ENCODE peak calls at places on chromosomes 16 and 17, in eight cellular contexts. One of them, this sample, is unnamed.

GRCh38 chr17:35774499-35774898 is 13.8 kb downstream of the C17orf50 start:
- DNase-seq in RCC 7860: no peak
- DNase-seq in GM04504: no peak
- DNase-seq in mammary epithelial cell: no peak
- DNase-seq in stimulated activated CD4-positive, alpha-beta T cell treated with anti-CD3 and anti-CD28 coated beads, Interleukin-4, amount 100 ng/mL, for 48 hours: no peak
- DNase-seq in dermis blood vessel endothelial cell: no peak
- DNase-seq in AG08396: peak
- DNase-seq in NCI-H1694 treated with DMSO at 0.1 percent for 48 hours: no peak
- DNase-seq in this sample: no peak

GRCh38 chr16:75372236-75372856 is 61.0 kb downstream of the CFDP1 start:
- DNase-seq in mammary epithelial cell: no peak
- DNase-seq in GM04504: no peak
- DNase-seq in RCC 7860: no peak
- DNase-seq in NCI-H1694 treated with DMSO at 0.1 percent for 48 hours: no peak
- DNase-seq in dermis blood vessel endothelial cell: no peak
- DNase-seq in stimulated activated CD4-positive, alpha-beta T cell treated with anti-CD3 and anti-CD28 coated beads, Interleukin-4, amount 100 ng/mL, for 48 hours: no peak
- DNase-seq in AG08396: peak
- DNase-seq in this sample: no peak

GRCh38 chr16:10988879-10989278 is 44.5 kb downstream of the CLEC16A start:
- DNase-seq in RCC 7860: no peak
- DNase-seq in stimulated activated CD4-positive, alpha-beta T cell treated with anti-CD3 and anti-CD28 coated beads, Interleukin-4, amount 100 ng/mL, for 48 hours: no peak
- DNase-seq in GM04504: no peak
- DNase-seq in AG08396: no peak
- DNase-seq in NCI-H1694 treated with DMSO at 0.1 percent for 48 hours: no peak
- DNase-seq in dermis blood vessel endothelial cell: no peak
- DNase-seq in mammary epithelial cell: no peak
- DNase-seq in this sample: no peak

GRCh38 chr16:85557976-85558589 is 55.0 kb upstream of the GSE1 start:
- DNase-seq in stimulated activated CD4-positive, alpha-beta T cell treated with anti-CD3 and anti-CD28 coated beads, Interleukin-4, amount 100 ng/mL, for 48 hours: no peak
- DNase-seq in NCI-H1694 treated with DMSO at 0.1 percent for 48 hours: no peak
- DNase-seq in mammary epithelial cell: peak
- DNase-seq in RCC 7860: no peak
- DNase-seq in GM04504: no peak
- DNase-seq in AG08396: no peak
- DNase-seq in dermis blood vessel endothelial cell: no peak
- DNase-seq in this sample: no peak

GRCh38 chr16:27781195-27781524 is 231.2 kb downstream of the KATNIP start:
- DNase-seq in GM04504: no peak
- DNase-seq in NCI-H1694 treated with DMSO at 0.1 percent for 48 hours: no peak
- DNase-seq in AG08396: no peak
- DNase-seq in mammary epithelial cell: no peak
- DNase-seq in RCC 7860: no peak
- DNase-seq in dermis blood vessel endothelial cell: no peak
- DNase-seq in stimulated activated CD4-positive, alpha-beta T cell treated with anti-CD3 and anti-CD28 coated beads, Interleukin-4, amount 100 ng/mL, for 48 hours: no peak
- DNase-seq in this sample: no peak

GRCh38 chr17:66348605-66349165 is 46.3 kb downstream of the PRKCA start:
- DNase-seq in NCI-H1694 treated with DMSO at 0.1 percent for 48 hours: no peak
- DNase-seq in AG08396: peak
- DNase-seq in stimulated activated CD4-positive, alpha-beta T cell treated with anti-CD3 and anti-CD28 coated beads, Interleukin-4, amount 100 ng/mL, for 48 hours: no peak
- DNase-seq in GM04504: peak
- DNase-seq in mammary epithelial cell: peak
- DNase-seq in RCC 7860: peak
- DNase-seq in dermis blood vessel endothelial cell: peak
- DNase-seq in this sample: no peak

GRCh38 chr17:38451840-38452529 is 23.7 kb downstream of the ARHGAP23 start:
- DNase-seq in NCI-H1694 treated with DMSO at 0.1 percent for 48 hours: peak
- DNase-seq in GM04504: peak
- DNase-seq in mammary epithelial cell: no peak
- DNase-seq in dermis blood vessel endothelial cell: peak
- DNase-seq in RCC 7860: peak
- DNase-seq in stimulated activated CD4-positive, alpha-beta T cell treated with anti-CD3 and anti-CD28 coated beads, Interleukin-4, amount 100 ng/mL, for 48 hours: no peak
- DNase-seq in AG08396: peak
- DNase-seq in this sample: no peak

GRCh38 chr16:4288148-4288921 is 15.5 kb upstream of the TFAP4 start:
- DNase-seq in dermis blood vessel endothelial cell: peak
- DNase-seq in NCI-H1694 treated with DMSO at 0.1 percent for 48 hours: no peak
- DNase-seq in mammary epithelial cell: peak
- DNase-seq in RCC 7860: peak
- DNase-seq in GM04504: peak
- DNase-seq in AG08396: peak
- DNase-seq in stimulated activated CD4-positive, alpha-beta T cell treated with anti-CD3 and anti-CD28 coated beads, Interleukin-4, amount 100 ng/mL, for 48 hours: peak
- DNase-seq in this sample: peak

GRCh38 chr17:21460358-21460757 is 84.2 kb downstream of the KCNJ12 start:
- DNase-seq in AG08396: peak
- DNase-seq in RCC 7860: no peak
- DNase-seq in mammary epithelial cell: no peak
- DNase-seq in GM04504: no peak
- DNase-seq in NCI-H1694 treated with DMSO at 0.1 percent for 48 hours: no peak
- DNase-seq in dermis blood vessel endothelial cell: peak
- DNase-seq in stimulated activated CD4-positive, alpha-beta T cell treated with anti-CD3 and anti-CD28 coated beads, Interleukin-4, amount 100 ng/mL, for 48 hours: no peak
- DNase-seq in this sample: no peak

GRCh38 chr16:6827272-6827671 is 505.4 kb upstream of the RBFOX1 start:
- DNase-seq in RCC 7860: no peak
- DNase-seq in NCI-H1694 treated with DMSO at 0.1 percent for 48 hours: no peak
- DNase-seq in GM04504: no peak
- DNase-seq in AG08396: no peak
- DNase-seq in mammary epithelial cell: no peak
- DNase-seq in dermis blood vessel endothelial cell: no peak
- DNase-seq in stimulated activated CD4-positive, alpha-beta T cell treated with anti-CD3 and anti-CD28 coated beads, Interleukin-4, amount 100 ng/mL, for 48 hours: no peak
- DNase-seq in this sample: no peak

GRCh38 chr16:58661199-58661830 is 23.3 kb downstream of the SLC38A7 start:
- DNase-seq in RCC 7860: peak
- DNase-seq in stimulated activated CD4-positive, alpha-beta T cell treated with anti-CD3 and anti-CD28 coated beads, Interleukin-4, amount 100 ng/mL, for 48 hours: no peak
- DNase-seq in NCI-H1694 treated with DMSO at 0.1 percent for 48 hours: peak
- DNase-seq in AG08396: peak
- DNase-seq in GM04504: peak
- DNase-seq in dermis blood vessel endothelial cell: peak
- DNase-seq in mammary epithelial cell: peak
- DNase-seq in this sample: no peak

GRCh38 chr17:74200112-74200511 is 3.4 kb upstream of the RPL38 start:
- DNase-seq in AG08396: no peak
- DNase-seq in RCC 7860: no peak
- DNase-seq in dermis blood vessel endothelial cell: no peak
- DNase-seq in GM04504: no peak
- DNase-seq in mammary epithelial cell: no peak
- DNase-seq in stimulated activated CD4-positive, alpha-beta T cell treated with anti-CD3 and anti-CD28 coated beads, Interleukin-4, amount 100 ng/mL, for 48 hours: no peak
- DNase-seq in NCI-H1694 treated with DMSO at 0.1 percent for 48 hours: no peak
- DNase-seq in this sample: no peak

GRCh38 chr17:1764274-1764673 is 2.4 kb downstream of the SERPINF1 start:
- DNase-seq in NCI-H1694 treated with DMSO at 0.1 percent for 48 hours: no peak
- DNase-seq in RCC 7860: no peak
- DNase-seq in mammary epithelial cell: peak
- DNase-seq in GM04504: peak
- DNase-seq in AG08396: peak
- DNase-seq in dermis blood vessel endothelial cell: peak
- DNase-seq in stimulated activated CD4-positive, alpha-beta T cell treated with anti-CD3 and anti-CD28 coated beads, Interleukin-4, amount 100 ng/mL, for 48 hours: peak
- DNase-seq in this sample: peak

GRCh38 chr17:48162946-48163506 is 55.5 kb downstream of the SNX11 start:
- DNase-seq in mammary epithelial cell: peak
- DNase-seq in RCC 7860: no peak
- DNase-seq in NCI-H1694 treated with DMSO at 0.1 percent for 48 hours: no peak
- DNase-seq in dermis blood vessel endothelial cell: no peak
- DNase-seq in AG08396: no peak
- DNase-seq in GM04504: no peak
- DNase-seq in stimulated activated CD4-positive, alpha-beta T cell treated with anti-CD3 and anti-CD28 coated beads, Interleukin-4, amount 100 ng/mL, for 48 hours: no peak
- DNase-seq in this sample: no peak

GRCh38 chr17:10806863-10807262 is 3.0 kb upstream of the TMEM238L start:
- DNase-seq in mammary epithelial cell: no peak
- DNase-seq in stimulated activated CD4-positive, alpha-beta T cell treated with anti-CD3 and anti-CD28 coated beads, Interleukin-4, amount 100 ng/mL, for 48 hours: no peak
- DNase-seq in AG08396: no peak
- DNase-seq in RCC 7860: no peak
- DNase-seq in dermis blood vessel endothelial cell: no peak
- DNase-seq in NCI-H1694 treated with DMSO at 0.1 percent for 48 hours: no peak
- DNase-seq in GM04504: no peak
- DNase-seq in this sample: no peak

GRCh38 chr16:84599528-84600202 is 18.2 kb downstream of the COTL1 start:
- DNase-seq in mammary epithelial cell: peak
- DNase-seq in NCI-H1694 treated with DMSO at 0.1 percent for 48 hours: no peak
- DNase-seq in stimulated activated CD4-positive, alpha-beta T cell treated with anti-CD3 and anti-CD28 coated beads, Interleukin-4, amount 100 ng/mL, for 48 hours: peak
- DNase-seq in AG08396: peak
- DNase-seq in GM04504: peak
- DNase-seq in RCC 7860: peak
- DNase-seq in dermis blood vessel endothelial cell: peak
- DNase-seq in this sample: peak

GRCh38 chr16:85370881-85371651 is 242.1 kb upstream of the GSE1 start:
- DNase-seq in dermis blood vessel endothelial cell: no peak
- DNase-seq in RCC 7860: no peak
- DNase-seq in GM04504: peak
- DNase-seq in AG08396: peak
- DNase-seq in NCI-H1694 treated with DMSO at 0.1 percent for 48 hours: peak
- DNase-seq in stimulated activated CD4-positive, alpha-beta T cell treated with anti-CD3 and anti-CD28 coated beads, Interleukin-4, amount 100 ng/mL, for 48 hours: no peak
- DNase-seq in mammary epithelial cell: peak
- DNase-seq in this sample: no peak

GRCh38 chr17:61294777-61295176 is 104.9 kb upstream of the TBX2 start:
- DNase-seq in RCC 7860: peak
- DNase-seq in AG08396: peak
- DNase-seq in GM04504: no peak
- DNase-seq in mammary epithelial cell: peak
- DNase-seq in dermis blood vessel endothelial cell: peak
- DNase-seq in stimulated activated CD4-positive, alpha-beta T cell treated with anti-CD3 and anti-CD28 coated beads, Interleukin-4, amount 100 ng/mL, for 48 hours: no peak
- DNase-seq in NCI-H1694 treated with DMSO at 0.1 percent for 48 hours: no peak
- DNase-seq in this sample: no peak

GRCh38 chr17:42908872-42909700 is 8.5 kb downstream of the G6PC1 start:
- DNase-seq in AG08396: no peak
- DNase-seq in NCI-H1694 treated with DMSO at 0.1 percent for 48 hours: no peak
- DNase-seq in dermis blood vessel endothelial cell: no peak
- DNase-seq in mammary epithelial cell: no peak
- DNase-seq in GM04504: no peak
- DNase-seq in RCC 7860: no peak
- DNase-seq in stimulated activated CD4-positive, alpha-beta T cell treated with anti-CD3 and anti-CD28 coated beads, Interleukin-4, amount 100 ng/mL, for 48 hours: no peak
- DNase-seq in this sample: no peak

GRCh38 chr17:50205931-50206505 is 4.6 kb upstream of the COL1A1 start:
- DNase-seq in AG08396: no peak
- DNase-seq in dermis blood vessel endothelial cell: no peak
- DNase-seq in NCI-H1694 treated with DMSO at 0.1 percent for 48 hours: no peak
- DNase-seq in mammary epithelial cell: no peak
- DNase-seq in GM04504: no peak
- DNase-seq in RCC 7860: no peak
- DNase-seq in stimulated activated CD4-positive, alpha-beta T cell treated with anti-CD3 and anti-CD28 coated beads, Interleukin-4, amount 100 ng/mL, for 48 hours: no peak
- DNase-seq in this sample: no peak

GRCh38 chr16:85862476-85863383 is 36.2 kb upstream of the IRF8 start:
- DNase-seq in RCC 7860: no peak
- DNase-seq in stimulated activated CD4-positive, alpha-beta T cell treated with anti-CD3 and anti-CD28 coated beads, Interleukin-4, amount 100 ng/mL, for 48 hours: no peak
- DNase-seq in AG08396: no peak
- DNase-seq in NCI-H1694 treated with DMSO at 0.1 percent for 48 hours: no peak
- DNase-seq in GM04504: no peak
- DNase-seq in mammary epithelial cell: no peak
- DNase-seq in dermis blood vessel endothelial cell: no peak
- DNase-seq in this sample: no peak

GRCh38 chr17:17425005-17425404 is 51.8 kb upstream of the MED9 start:
- DNase-seq in NCI-H1694 treated with DMSO at 0.1 percent for 48 hours: no peak
- DNase-seq in RCC 7860: no peak
- DNase-seq in stimulated activated CD4-positive, alpha-beta T cell treated with anti-CD3 and anti-CD28 coated beads, Interleukin-4, amount 100 ng/mL, for 48 hours: no peak
- DNase-seq in dermis blood vessel endothelial cell: no peak
- DNase-seq in AG08396: no peak
- DNase-seq in mammary epithelial cell: no peak
- DNase-seq in GM04504: no peak
- DNase-seq in this sample: no peak

GRCh38 chr17:16439303-16439791 is 24.0 kb downstream of the TRPV2 start:
- DNase-seq in AG08396: no peak
- DNase-seq in NCI-H1694 treated with DMSO at 0.1 percent for 48 hours: no peak
- DNase-seq in GM04504: no peak
- DNase-seq in mammary epithelial cell: no peak
- DNase-seq in dermis blood vessel endothelial cell: peak
- DNase-seq in stimulated activated CD4-positive, alpha-beta T cell treated with anti-CD3 and anti-CD28 coated beads, Interleukin-4, amount 100 ng/mL, for 48 hours: no peak
- DNase-seq in RCC 7860: no peak
- DNase-seq in this sample: no peak

GRCh38 chr16:84501077-84501735 is 3.3 kb downstream of the MEAK7 start:
- DNase-seq in NCI-H1694 treated with DMSO at 0.1 percent for 48 hours: no peak
- DNase-seq in AG08396: peak
- DNase-seq in RCC 7860: peak
- DNase-seq in mammary epithelial cell: peak
- DNase-seq in dermis blood vessel endothelial cell: peak
- DNase-seq in stimulated activated CD4-positive, alpha-beta T cell treated with anti-CD3 and anti-CD28 coated beads, Interleukin-4, amount 100 ng/mL, for 48 hours: no peak
- DNase-seq in GM04504: no peak
- DNase-seq in this sample: no peak

This sample was measured in stimulated activated effector memory CD8-positive, alpha-beta T cell treated with anti-CD3 and anti-CD28 coated beads, Interleukin-12 subunit alpha, Interleukin-12 subunit beta, amount 100 ng/mL, for 72 hours.